ENCODE peak calls at places on chromosomes 4 and X, in five cellular contexts. S is tibial nerve, U is A549, Y is caudate nucleus, R is neuronal stem cell. W is an unnamed sample.
A peak's percentile ranks its signal among the peaks of the same experiment; 100 is the strongest.

GRCh38 chr4:11876104-11876503 is 447.4 kb upstream of the HS3ST1 start:
- DNase-seq in Y (no peak), S (no peak), U (no peak), R (no peak), W (no peak)

GRCh38 chr4:99273704-99274103 is 17.1 kb downstream of the ADH1A start:
- DNase-seq in U (no peak), S (no peak), Y (no peak), R (no peak), W (no peak)

GRCh38 chr4:3306465-3306864 is 13.6 kb downstream of the RGS12 start:
- DNase-seq in S (no peak), U (no peak), R (no peak), Y (no peak), W (no peak)

GRCh38 chrX:123807825-123808416 is 51.9 kb upstream of the XIAP start:
- DNase-seq in R (no peak), U (no peak), Y (no peak), S (no peak), W (peak; percentile 69)

GRCh38 chr4:19944806-19945205 is 306.9 kb upstream of the SLIT2 start:
- DNase-seq in R (peak; percentile 11), Y (no peak), U (no peak), S (peak; percentile 5), W (no peak)

GRCh38 chr4:101136373-101137370 is 210.7 kb downstream of the PPP3CA start:
- DNase-seq in R (no peak), S (no peak), U (peak; percentile 17), Y (no peak), W (no peak)

GRCh38 chrX:154008521-154008920 is 11.2 kb downstream of the IRAK1 start:
- DNase-seq in R (no peak), U (no peak), S (no peak), Y (no peak), W (no peak)

GRCh38 chr4:42906906-42907774 is 14.6 kb downstream of the GRXCR1 start:
- DNase-seq in S (no peak), R (no peak), Y (no peak), U (no peak), W (peak; percentile 24)

GRCh38 chrX:66632986-66633385 is 5.9 kb downstream of the EDA2R start:
- DNase-seq in Y (no peak), S (no peak), U (no peak), R (no peak), W (no peak)

GRCh38 chr4:26320453-26321325 is at the start of gene RBPJ:
- DNase-seq in R (peak; percentile 98), S (peak; percentile 94), Y (peak; percentile 92), U (peak; percentile 92), W (peak; percentile 93)

GRCh38 chr4:78428996-78429395 is 122.6 kb upstream of the ANXA3 start:
- DNase-seq in R (no peak), S (no peak), U (no peak), Y (no peak), W (no peak)

GRCh38 chr4:3485011-3485881 is 22.1 kb downstream of the DOK7 start:
- DNase-seq in S (no peak), R (no peak), Y (no peak), U (no peak), W (no peak)

GRCh38 chrX:140475025-140475424 is 29.8 kb downstream of the SOX3 start:
- DNase-seq in Y (no peak), S (no peak), R (no peak), U (no peak), W (no peak)

GRCh38 chr4:163694385-163694784 is 199.9 kb downstream of the TMA16 start:
- DNase-seq in R (no peak), S (no peak), U (no peak), Y (no peak), W (no peak)

GRCh38 chr4:185542626-185543336 is 7.5 kb upstream of the PDLIM3 start:
- DNase-seq in Y (no peak), U (no peak), S (no peak), R (no peak), W (no peak)

GRCh38 chr4:21451032-21451431 is 497.5 kb downstream of the KCNIP4 start:
- DNase-seq in Y (no peak), S (no peak), U (no peak), R (no peak), W (no peak)

GRCh38 chr4:140469806-140470733 is 28.0 kb downstream of the MGAT4D start:
- DNase-seq in U (no peak), S (no peak), Y (no peak), R (no peak), W (no peak)

GRCh38 chr4:169826634-169827187 is 69.0 kb upstream of the HPF1 start:
- DNase-seq in U (no peak), S (no peak), R (no peak), Y (no peak), W (no peak)

GRCh38 chr4:3308691-3309090 is 15.9 kb downstream of the RGS12 start:
- DNase-seq in U (no peak), R (no peak), Y (no peak), S (no peak), W (peak; percentile 31)

GRCh38 chr4:7425171-7425570 is 9.6 kb downstream of the PSAPL1 start:
- DNase-seq in R (no peak), U (no peak), Y (no peak), S (no peak), W (no peak)

GRCh38 chr4:25424539-25425228 is 47.6 kb downstream of the ANAPC4 start:
- DNase-seq in U (no peak), S (no peak), R (no peak), Y (no peak), W (peak; percentile 39)

GRCh38 chr4:91826186-91826585 is 477.6 kb upstream of the GRID2 start:
- DNase-seq in S (no peak), R (no peak), U (no peak), Y (no peak), W (no peak)

GRCh38 chr4:8675383-8675782 is 82.8 kb downstream of the CPZ start:
- DNase-seq in S (no peak), U (peak; percentile 10), Y (no peak), R (peak; percentile 72), W (no peak)

GRCh38 chr4:24433515-24434192 is 150.7 kb downstream of the DHX15 start:
- DNase-seq in R (no peak), S (no peak), U (no peak), Y (no peak), W (no peak)

GRCh38 chrX:56563231-56564116 is at the start of gene UBQLN2:
- DNase-seq in U (peak; percentile 87), Y (peak; percentile 79), S (peak; percentile 72), R (peak; percentile 39), W (peak; percentile 75)

GRCh38 chrX:115941388-115941787 is 229.2 kb upstream of the AGTR2 start:
- DNase-seq in R (no peak), Y (no peak), U (no peak), S (no peak), W (no peak)
- H3K27ac ChIP-seq in R (no peak overlapping the region), Y (peak overlapping the region; percentile 86), U (no peak overlapping the region), S (no peak overlapping the region), W (no peak overlapping the region)

GRCh38 chrX:72062890-72063289 is 68.8 kb downstream of the RTL5 start:
- DNase-seq in S (peak; percentile 17), Y (no peak), U (no peak), R (no peak), W (no peak)
- H3K27ac ChIP-seq in S (peak overlapping the region; percentile 4), Y (no peak overlapping the region), U (no peak overlapping the region), R (no peak overlapping the region), W (no peak overlapping the region)

DNA sequence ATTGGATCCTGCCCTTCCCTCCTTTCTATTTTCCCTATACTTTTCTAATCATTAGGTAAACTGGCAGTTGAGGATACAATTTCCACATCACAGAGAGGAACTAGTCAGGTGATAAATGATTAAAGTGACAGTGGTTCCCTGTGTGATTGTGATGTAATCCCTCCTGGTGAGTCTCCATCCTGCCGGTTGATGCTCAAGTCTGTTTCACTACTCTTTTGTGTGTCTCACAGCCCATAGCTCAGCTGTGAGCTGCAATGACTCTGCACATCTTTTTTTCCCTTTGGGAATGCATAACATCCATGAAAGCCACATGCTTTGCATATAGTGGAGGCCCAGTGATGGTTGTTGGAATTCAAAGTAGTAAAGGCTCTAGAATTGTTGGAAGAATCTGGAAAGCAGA is 60.4 kb downstream of the CCNI start:
- DNase-seq in S (no peak), R (no peak), U (no peak), Y (no peak), W (no peak)
- H3K27ac ChIP-seq in S (no peak overlapping the region), R (no peak overlapping the region), U (no peak overlapping the region), Y (no peak overlapping the region), W (no peak overlapping the region)

GRCh38 chr4:110680217-110680616 is 57.3 kb upstream of the PITX2 start:
- DNase-seq in R (no peak), U (no peak), S (no peak), Y (no peak), W (no peak)
- H3K27ac ChIP-seq in R (no peak overlapping the region), U (no peak overlapping the region), S (no peak overlapping the region), Y (no peak overlapping the region), W (no peak overlapping the region)

DNA sequence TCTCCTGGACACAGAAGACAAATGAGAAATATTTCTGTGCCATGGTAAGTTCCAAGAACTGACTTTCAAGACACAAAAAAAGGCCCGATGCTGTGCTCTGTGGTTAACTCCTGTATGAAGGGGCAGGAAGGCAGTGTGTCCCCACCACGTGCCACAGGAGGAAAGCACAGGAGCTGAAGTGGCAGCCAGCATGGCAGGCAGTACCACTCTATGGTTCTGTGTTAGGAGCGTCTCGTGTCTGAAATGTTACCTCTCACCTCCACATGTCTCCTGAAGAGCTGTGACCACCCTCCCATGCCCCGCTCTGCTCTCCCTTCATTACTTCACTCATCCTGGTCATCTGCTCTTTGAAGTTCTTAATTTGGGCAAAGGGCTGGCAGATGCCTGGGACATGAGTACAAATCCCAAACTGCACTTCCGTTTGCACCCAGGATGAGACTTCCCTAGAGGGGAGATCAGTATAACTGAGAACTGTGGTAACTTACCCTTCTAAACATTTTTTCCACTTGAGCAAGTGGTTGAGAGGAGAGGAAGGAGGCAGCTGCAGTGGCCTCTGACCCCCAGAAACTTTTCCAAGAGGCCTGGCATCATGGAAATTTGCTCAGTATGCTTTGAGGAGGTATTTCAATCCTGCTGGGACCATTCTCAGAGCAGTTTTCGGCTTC is 128.9 kb downstream of the SHROOM3 start:
- DNase-seq in U (no peak), Y (no peak), R (no peak), S (no peak), W (no peak)
- H3K27ac ChIP-seq in U (no peak overlapping the region), Y (no peak overlapping the region), R (no peak overlapping the region), S (no peak overlapping the region), W (no peak overlapping the region)